ENCODE peak calls at places on chromosomes 5 and 9, in seven cellular contexts. D is HCT116, I is HepG2, R is GM12878, C is SK-N-SH, M is H1, Q is K562. J is an unnamed sample.

GRCh38 chr5:999724-1000123 is 8.9 kb upstream of the NKD2 start:
- DNase-seq in D (no peak), C (no peak), R (no peak), M (no peak), I (no peak), Q (no peak), J (no peak)

GRCh38 chr5:172282277-172283019 is 1.1 kb downstream of the UBTD2 start:
- DNase-seq in R (no peak), I (no peak), C (no peak), M (no peak), Q (no peak), D (no peak), J (no peak)

GRCh38 chr9:4581031-4581760 is 80.9 kb upstream of the PLPP6 start:
- DNase-seq in D (no peak), C (no peak), Q (no peak), M (no peak), I (no peak), R (no peak), J (no peak)

GRCh38 chr9:126604059-126604685 is 9.6 kb upstream of the LMX1B start:
- DNase-seq in D (no peak), R (no peak), Q (no peak), C (no peak), I (no peak), M (no peak), J (no peak)

GRCh38 chr5:73445708-73446630 is 2.6 kb downstream of the FOXD1 start:
- DNase-seq in C (no peak), I (no peak), Q (no peak), R (no peak), M (no peak), D (no peak), J (no peak)

GRCh38 chr5:159330131-159330530 is at the start of gene IL12B:
- DNase-seq in R (no peak), I (no peak), D (no peak), Q (no peak), M (no peak), C (no peak), J (no peak)

GRCh38 chr5:53059281-53059680 is 50.3 kb downstream of the MOCS2 start:
- DNase-seq in I (no peak), D (no peak), C (no peak), M (no peak), Q (no peak), R (no peak), J (no peak)

GRCh38 chr9:12882430-12882829 is 107.6 kb downstream of the LURAP1L start:
- DNase-seq in M (no peak), Q (no peak), D (no peak), C (no peak), I (no peak), R (no peak), J (no peak)

GRCh38 chr5:52734557-52734956 is 53.2 kb upstream of the ITGA1 start:
- DNase-seq in D (no peak), I (no peak), Q (no peak), M (no peak), R (no peak), C (peak), J (no peak)

GRCh38 chr5:107153304-107153703 is 517.4 kb downstream of the EFNA5 start:
- DNase-seq in Q (no peak), D (no peak), I (no peak), C (no peak), R (no peak), M (no peak), J (no peak)

GRCh38 chr5:90365328-90365727 is 44.2 kb downstream of the CETN3 start:
- DNase-seq in R (no peak), C (no peak), I (no peak), M (no peak), D (no peak), Q (no peak), J (no peak)

GRCh38 chr5:174309131-174309845 is 263.8 kb downstream of the NSG2 start:
- DNase-seq in C (no peak), M (no peak), R (no peak), I (no peak), D (no peak), Q (no peak), J (no peak)

GRCh38 chr5:16160706-16161105 is 18.9 kb downstream of the MARCHF11 start:
- DNase-seq in M (no peak), C (no peak), I (peak), Q (peak), D (peak), R (peak), J (peak)

GRCh38 chr5:10424124-10424731 is 17.5 kb upstream of the ROPN1L start:
- DNase-seq in C (peak), D (peak), Q (peak), M (no peak), R (no peak), I (peak), J (peak)

GRCh38 chr9:125479846-125480615 is 218.4 kb downstream of the GAPVD1 start:
- DNase-seq in M (no peak), D (no peak), C (no peak), Q (no peak), I (no peak), R (no peak), J (no peak)

GRCh38 chr9:136532799-136533774 is 12.8 kb downstream of the NOTCH1 start:
- DNase-seq in C (no peak), Q (no peak), I (no peak), M (no peak), D (no peak), R (no peak), J (no peak)

GRCh38 chr5:103101079-103101732 is 18.7 kb downstream of the GIN1 start:
- DNase-seq in C (no peak), M (no peak), Q (no peak), D (no peak), I (peak), R (no peak), J (no peak)

GRCh38 chr9:37650873-37651768 is at the start of gene FRMPD1:
- DNase-seq in D (no peak), M (peak), I (peak), C (peak), R (no peak), Q (peak), J (peak)

GRCh38 chr5:108801776-108802175 is 54.1 kb downstream of the FER start:
- DNase-seq in M (no peak), Q (peak), R (no peak), I (peak), C (no peak), D (peak), J (no peak)

GRCh38 chr9:125549465-125550215 is 157.4 kb downstream of the MAPKAP1 start:
- DNase-seq in R (no peak), I (peak), C (no peak), D (no peak), Q (no peak), M (no peak), J (peak)

GRCh38 chr5:64165500-64166200 is at the start of gene RNF180:
- DNase-seq in D (no peak), Q (no peak), M (no peak), C (peak), I (no peak), R (no peak), J (peak)

GRCh38 chr5:98333921-98334320 is 439.5 kb upstream of the RGMB start:
- DNase-seq in Q (no peak), D (no peak), C (no peak), I (no peak), M (no peak), R (no peak), J (no peak)

GRCh38 chr9:36415822-36416515 is 15.9 kb upstream of the RNF38 start:
- DNase-seq in Q (no peak), D (no peak), M (peak), C (no peak), R (no peak), I (no peak), J (no peak)

GRCh38 chr9:81628897-81629296 is 60.5 kb downstream of the TLE1 start:
- DNase-seq in D (no peak), Q (no peak), I (peak), M (no peak), R (no peak), C (no peak), J (no peak)

GRCh38 chr9:16884952-16885513 is 14.6 kb upstream of the BNC2 start:
- DNase-seq in C (peak), I (no peak), Q (no peak), M (no peak), R (no peak), D (no peak), J (no peak)

GRCh38 chr9:134642385-134643181 is 980 bp downstream of the COL5A1 start:
- DNase-seq in C (peak), Q (no peak), R (no peak), M (no peak), D (no peak), I (no peak), J (no peak)

GRCh38 chr9:87179556-87180340 is 232.4 kb upstream of the GAS1 start:
- DNase-seq in Q (no peak), C (no peak), I (no peak), M (no peak), R (no peak), D (no peak), J (no peak)

GRCh38 chr5:167284491-167284890 is 1007.0 kb upstream of the WWC1 start:
- DNase-seq in I (no peak), Q (no peak), M (no peak), R (no peak), C (no peak), D (no peak), J (no peak)

GRCh38 chr5:10856646-10857332 is 95.8 kb upstream of the DAP start:
- DNase-seq in Q (peak), I (peak), C (peak), R (no peak), D (no peak), M (peak), J (no peak)

GRCh38 chr9:264231-264630 is 49.6 kb downstream of the DOCK8 start:
- DNase-seq in Q (no peak), C (no peak), R (no peak), D (no peak), M (no peak), I (no peak), J (no peak)

GRCh38 chr5:52725781-52726180 is 61.9 kb upstream of the ITGA1 start:
- DNase-seq in Q (no peak), D (no peak), R (no peak), M (no peak), C (no peak), I (no peak), J (no peak)

GRCh38 chr9:69817202-69817601 is 3.4 kb upstream of the CFAP95 start:
- DNase-seq in I (no peak), R (no peak), D (no peak), C (peak), M (no peak), Q (no peak), J (no peak)

GRCh38 chr5:167889276-167889675 is 402.2 kb upstream of the WWC1 start:
- DNase-seq in Q (no peak), M (no peak), I (no peak), C (no peak), R (no peak), D (no peak), J (no peak)

GRCh38 chr9:36402536-36402935 is 2.5 kb upstream of the RNF38 start:
- DNase-seq in C (no peak), Q (no peak), D (no peak), M (no peak), I (no peak), R (no peak), J (no peak)

GRCh38 chr9:92614763-92615441 is 55.0 kb downstream of the IPPK start:
- DNase-seq in Q (no peak), I (no peak), D (no peak), C (no peak), R (no peak), M (no peak), J (no peak)

GRCh38 chr9:93680445-93681315 is 104.3 kb downstream of the PHF2 start:
- DNase-seq in I (no peak), R (no peak), D (no peak), C (peak), M (no peak), Q (no peak), J (no peak)

GRCh38 chr9:131411719-131412681 is 18.1 kb downstream of the PRRC2B start:
- DNase-seq in I (peak), D (no peak), M (no peak), R (no peak), C (no peak), Q (no peak), J (no peak)
- TF ChIP-seq JUND in I (no peak), D (no peak), M (no peak), R (no peak), C (no peak), Q (no peak), J (no peak)

DNA sequence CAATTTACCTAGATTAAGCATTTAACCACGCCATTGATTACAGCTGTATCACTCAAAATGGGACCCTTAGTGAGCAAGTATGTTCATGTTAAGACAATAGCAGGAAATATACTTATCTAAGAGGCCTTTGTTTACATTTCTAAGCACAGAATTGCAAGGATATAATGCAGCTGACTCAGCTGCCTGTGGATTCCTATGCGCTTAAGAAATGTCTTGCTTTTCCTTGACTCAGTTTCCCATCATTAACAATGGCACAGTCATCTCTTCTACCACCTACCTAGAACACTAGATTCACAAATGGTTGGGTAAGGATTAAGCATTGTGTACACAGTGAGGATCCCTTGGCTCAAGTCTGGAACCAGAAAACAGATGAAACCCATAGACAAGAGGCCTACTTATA is 163.8 kb downstream of the TSSK1B start:
- DNase-seq in I (no peak), R (no peak), C (no peak), D (no peak), M (no peak), Q (no peak), J (no peak)
- TF ChIP-seq JUND in I (no peak), R (no peak), C (no peak), D (no peak), M (no peak), Q (no peak), J (no peak)

GRCh38 chr5:147093138-147093537 is 141.7 kb upstream of the STK32A start:
- DNase-seq in D (no peak), I (no peak), Q (no peak), M (no peak), C (no peak), R (no peak), J (no peak)
- TF ChIP-seq JUND in D (no peak), I (no peak), Q (no peak), M (no peak), C (no peak), R (no peak), J (no peak)

GRCh38 chr9:129752915-129753724 is at the start of gene PTGES:
- DNase-seq in D (peak), Q (peak), R (no peak), M (no peak), C (peak), I (no peak), J (peak)
- TF ChIP-seq JUND in D (no peak), Q (no peak), R (no peak), M (no peak), C (no peak), I (no peak), J (no peak)

DNA sequence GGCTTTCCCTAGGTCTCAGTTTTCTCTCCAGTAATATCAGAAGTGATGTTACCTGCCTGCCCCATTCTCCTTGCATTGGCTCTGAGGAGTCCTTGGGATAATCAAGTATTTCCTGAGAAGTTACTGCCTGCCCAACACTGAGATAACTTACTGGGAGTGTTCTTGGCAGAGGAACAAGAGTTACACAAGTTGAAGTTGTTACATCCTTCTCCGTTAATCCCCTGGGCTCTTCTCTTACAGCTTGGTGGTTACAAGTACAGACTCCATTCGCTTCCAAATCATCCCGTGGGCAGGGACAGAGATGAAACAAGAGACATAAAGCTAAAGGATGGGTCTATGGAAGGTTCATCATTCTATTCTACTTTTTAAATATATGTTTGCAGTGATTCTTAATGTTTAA is 74.1 kb upstream of the SAP30L start:
- DNase-seq in Q (no peak), I (no peak), D (no peak), M (no peak), C (no peak), R (no peak), J (no peak)
- TF ChIP-seq JUND in Q (no peak), I (no peak), D (no peak), M (no peak), C (no peak), R (no peak), J (no peak)

DNA sequence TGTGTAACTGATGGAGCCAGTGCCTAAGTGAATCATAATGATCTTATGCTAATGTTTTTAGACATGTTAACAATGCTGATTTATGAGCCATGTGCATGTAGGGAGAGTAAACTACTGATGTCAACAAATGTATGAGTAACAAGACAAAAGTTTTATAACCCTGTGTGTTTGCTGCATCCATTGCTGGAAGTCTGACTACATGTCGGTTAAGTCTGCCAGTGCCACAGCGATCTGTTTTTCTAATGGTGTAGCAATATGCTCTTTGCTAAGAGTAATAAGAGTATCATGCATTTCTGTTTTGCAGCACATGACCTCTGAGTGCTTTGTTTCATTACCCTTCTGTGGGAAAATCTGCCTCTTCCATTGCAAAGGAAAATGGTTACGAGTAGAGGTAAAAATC is 26.4 kb upstream of the TMOD1 start:
- DNase-seq in C (no peak), I (no peak), R (no peak), D (no peak), Q (no peak), M (no peak), J (no peak)
- TF ChIP-seq JUND in C (no peak), I (no peak), R (no peak), D (no peak), Q (no peak), M (no peak), J (no peak)

GRCh38 chr5:153223376-153223775 is 267.1 kb upstream of the GRIA1 start:
- DNase-seq in Q (no peak), C (no peak), I (no peak), D (no peak), M (no peak), R (no peak), J (no peak)

GRCh38 chr5:153222956-153223355 is 267.5 kb upstream of the GRIA1 start:
- DNase-seq in M (no peak), D (no peak), I (no peak), Q (no peak), R (no peak), C (no peak), J (no peak)
- TF ChIP-seq JUND in M (no peak), D (no peak), I (no peak), Q (no peak), R (no peak), C (peak), J (no peak)